ENCODE peak calls at places on chromosomes 5 and 9, in four cellular contexts. One of them, this sample, is unnamed.

GRCh38 chr5:102715405-102715804 is 39.7 kb upstream of the PAM start:
- DNase-seq in AG04450: peak
- DNase-seq in heart left ventricle: no peak
- DNase-seq in spleen: no peak
- DNase-seq in this sample: no peak

GRCh38 chr9:114446036-114446435 is 58.3 kb upstream of the AKNA start:
- DNase-seq in AG04450: no peak
- DNase-seq in heart left ventricle: no peak
- DNase-seq in spleen: no peak
- DNase-seq in this sample: no peak

GRCh38 chr5:73437126-73438047 is 11.2 kb downstream of the FOXD1 start:
- DNase-seq in AG04450: no peak
- DNase-seq in heart left ventricle: no peak
- DNase-seq in spleen: no peak
- DNase-seq in this sample: no peak

GRCh38 chr5:74056789-74057164 is 430.8 kb downstream of the ARHGEF28 start:
- DNase-seq in AG04450: no peak
- DNase-seq in heart left ventricle: no peak
- DNase-seq in spleen: no peak
- DNase-seq in this sample: peak

GRCh38 chr5:51465165-51465564 is 81.9 kb downstream of the ISL1 start:
- DNase-seq in AG04450: no peak
- DNase-seq in heart left ventricle: no peak
- DNase-seq in spleen: no peak
- DNase-seq in this sample: no peak

GRCh38 chr5:97149689-97150088 is 7.3 kb upstream of the LIX1 start:
- DNase-seq in AG04450: no peak
- DNase-seq in heart left ventricle: no peak
- DNase-seq in spleen: no peak
- DNase-seq in this sample: no peak

GRCh38 chr9:87497604-87498045 is at the start of gene DAPK1:
- DNase-seq in AG04450: no peak
- DNase-seq in heart left ventricle: peak
- DNase-seq in spleen: peak
- DNase-seq in this sample: no peak

GRCh38 chr5:133897431-133897830 is 71.0 kb downstream of the C5orf15 start:
- DNase-seq in AG04450: no peak
- DNase-seq in heart left ventricle: no peak
- DNase-seq in spleen: peak
- DNase-seq in this sample: no peak

GRCh38 chr9:93669116-93669957 is 93.0 kb downstream of the PHF2 start:
- DNase-seq in AG04450: no peak
- DNase-seq in heart left ventricle: peak
- DNase-seq in spleen: peak
- DNase-seq in this sample: no peak

GRCh38 chr5:14580037-14581034 is 1.3 kb upstream of the OTULINL start:
- DNase-seq in AG04450: no peak
- DNase-seq in heart left ventricle: no peak
- DNase-seq in spleen: no peak
- DNase-seq in this sample: no peak

GRCh38 chr5:172953776-172954189 is 5.4 kb upstream of the RPL26L1 start:
- DNase-seq in AG04450: peak
- DNase-seq in heart left ventricle: no peak
- DNase-seq in spleen: no peak
- DNase-seq in this sample: no peak

DNA sequence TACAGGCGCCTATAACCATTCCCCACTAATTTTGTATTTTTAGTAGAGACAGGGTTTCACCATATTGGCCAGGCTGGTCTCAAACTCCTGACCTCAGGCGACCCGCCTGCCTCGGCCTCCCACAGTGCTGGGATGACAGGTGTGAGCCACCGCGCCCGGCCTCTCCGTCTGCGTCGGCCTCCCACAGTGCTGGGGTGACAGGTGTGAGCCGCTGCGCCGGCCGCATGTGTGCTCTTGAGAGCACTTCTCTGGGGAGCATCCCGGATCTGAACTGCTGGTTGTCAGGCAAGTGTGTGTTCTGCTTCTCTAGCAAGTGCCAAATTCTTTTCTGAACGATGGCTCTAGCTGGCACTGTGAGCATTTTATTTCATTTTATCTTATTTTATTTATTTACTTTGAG is 3.7 kb upstream of the ENTPD2 start:
- DNase-seq in AG04450: no peak
- DNase-seq in heart left ventricle: no peak
- DNase-seq in spleen: no peak
- DNase-seq in this sample: no peak
- H3K27ac ChIP-seq in AG04450: no peak
- H3K27ac ChIP-seq in heart left ventricle: no peak
- H3K27ac ChIP-seq in spleen: no peak
- H3K27ac ChIP-seq in this sample: no peak

DNA sequence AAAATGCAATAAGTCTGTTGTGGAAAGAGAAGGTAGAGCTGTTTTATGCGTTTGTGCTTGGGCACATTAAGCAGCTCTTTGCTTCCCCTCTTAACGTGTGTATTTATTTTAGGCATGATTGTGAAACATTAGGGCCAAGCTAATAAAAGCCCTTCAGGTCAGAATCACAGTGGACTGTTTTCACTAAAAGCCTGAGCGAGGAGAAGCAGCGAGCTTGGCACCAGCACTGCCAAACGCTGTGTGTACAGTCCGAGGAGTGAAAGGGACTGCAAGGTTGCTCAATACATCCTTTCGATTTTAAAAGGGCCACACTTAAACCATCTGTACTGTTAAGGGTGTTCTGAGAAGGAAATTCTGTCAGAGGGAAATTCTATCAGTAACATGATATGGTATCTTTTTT is 107.2 kb upstream of the CKMT2 start:
- DNase-seq in AG04450: no peak
- DNase-seq in heart left ventricle: no peak
- DNase-seq in spleen: no peak
- DNase-seq in this sample: no peak
- H3K4me3 ChIP-seq in AG04450: no peak
- H3K4me3 ChIP-seq in heart left ventricle: no peak
- H3K4me3 ChIP-seq in spleen: no peak
- H3K4me3 ChIP-seq in this sample: no peak

GRCh38 chr5:143248391-143248790 is 155.1 kb downstream of the NR3C1 start:
- DNase-seq in AG04450: no peak
- DNase-seq in heart left ventricle: no peak
- DNase-seq in spleen: no peak
- DNase-seq in this sample: no peak

GRCh38 chr5:143248822-143249579 is 154.5 kb downstream of the NR3C1 start:
- DNase-seq in AG04450: no peak
- DNase-seq in heart left ventricle: no peak
- DNase-seq in spleen: no peak
- DNase-seq in this sample: no peak

GRCh38 chr5:143251175-143251574 is 152.3 kb downstream of the NR3C1 start:
- DNase-seq in AG04450: no peak
- DNase-seq in heart left ventricle: no peak
- DNase-seq in spleen: no peak
- DNase-seq in this sample: no peak

GRCh38 chr5:143251946-143252345 is 151.5 kb downstream of the NR3C1 start:
- DNase-seq in AG04450: no peak
- DNase-seq in heart left ventricle: no peak
- DNase-seq in spleen: no peak
- DNase-seq in this sample: no peak

DNA sequence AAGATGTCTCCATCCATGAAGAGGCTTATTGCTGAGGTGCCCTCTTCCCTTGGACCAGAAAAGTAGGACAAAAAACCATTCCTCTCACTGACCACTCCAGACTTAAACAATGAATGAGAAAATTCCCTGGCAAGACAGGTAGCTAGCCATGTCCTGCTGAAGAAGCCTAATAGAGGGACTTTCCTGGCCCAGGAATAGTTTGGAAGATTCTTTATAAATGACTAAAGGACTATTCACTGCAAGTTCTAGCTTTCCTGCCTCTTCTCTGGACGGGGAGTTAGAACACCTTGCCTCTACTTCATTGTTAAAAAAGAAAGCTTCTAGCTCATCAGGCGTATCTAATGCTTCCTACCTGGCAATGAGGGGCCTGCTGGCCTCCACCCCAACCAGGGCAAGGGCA is 153.6 kb downstream of the NR3C1 start:
- DNase-seq in AG04450: no peak
- DNase-seq in heart left ventricle: no peak
- DNase-seq in spleen: no peak
- DNase-seq in this sample: no peak
- H3K27ac ChIP-seq in AG04450: peak
- H3K27ac ChIP-seq in heart left ventricle: no peak
- H3K27ac ChIP-seq in spleen: no peak
- H3K27ac ChIP-seq in this sample: no peak

GRCh38 chr9:90142580-90142979 is 500.0 kb downstream of the DIRAS2 start:
- DNase-seq in AG04450: no peak
- DNase-seq in heart left ventricle: no peak
- DNase-seq in spleen: no peak
- DNase-seq in this sample: peak
- H3K4me3 ChIP-seq in AG04450: no peak
- H3K4me3 ChIP-seq in heart left ventricle: no peak
- H3K4me3 ChIP-seq in spleen: no peak
- H3K4me3 ChIP-seq in this sample: no peak

GRCh38 chr9:128684065-128684324 is 5.0 kb upstream of the SET start:
- DNase-seq in AG04450: no peak
- DNase-seq in heart left ventricle: no peak
- DNase-seq in spleen: no peak
- DNase-seq in this sample: no peak

GRCh38 chr9:128685636-128686489 is 3.2 kb upstream of the SET start:
- DNase-seq in AG04450: no peak
- DNase-seq in heart left ventricle: peak
- DNase-seq in spleen: peak
- DNase-seq in this sample: peak

GRCh38 chr9:128683340-128684064 is 5.5 kb upstream of the SET start:
- DNase-seq in AG04450: no peak
- DNase-seq in heart left ventricle: peak
- DNase-seq in spleen: peak
- DNase-seq in this sample: peak

GRCh38 chr9:128684325-128685021 is 4.5 kb upstream of the SET start:
- DNase-seq in AG04450: no peak
- DNase-seq in heart left ventricle: peak
- DNase-seq in spleen: peak
- DNase-seq in this sample: peak

DNA sequence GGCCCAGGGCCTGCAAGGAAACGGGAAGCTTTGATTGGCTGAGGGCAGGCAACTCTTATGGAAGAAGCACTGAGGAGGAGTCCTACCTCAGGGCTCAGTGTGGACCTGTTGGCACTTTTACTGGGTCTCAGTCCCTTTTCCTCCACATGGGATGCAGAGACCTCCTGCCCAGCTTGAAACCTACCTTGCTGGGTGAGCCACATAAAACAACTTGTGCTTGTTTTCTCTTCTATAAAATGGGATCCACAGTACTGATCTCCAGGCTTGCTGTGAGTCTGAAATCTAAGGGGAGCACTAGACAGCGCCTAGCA is 4.0 kb upstream of the SET start:
- DNase-seq in AG04450: no peak
- DNase-seq in heart left ventricle: no peak
- DNase-seq in spleen: no peak
- DNase-seq in this sample: peak
- H3K27ac ChIP-seq in AG04450: peak
- H3K27ac ChIP-seq in heart left ventricle: peak
- H3K27ac ChIP-seq in spleen: peak
- H3K27ac ChIP-seq in this sample: peak

GRCh38 chr9:133238851-133239532 is 29.9 kb upstream of the OBP2B start:
- DNase-seq in AG04450: no peak
- DNase-seq in heart left ventricle: peak
- DNase-seq in spleen: peak
- DNase-seq in this sample: peak
- H3K4me3 ChIP-seq in AG04450: no peak
- H3K4me3 ChIP-seq in heart left ventricle: peak
- H3K4me3 ChIP-seq in spleen: peak
- H3K4me3 ChIP-seq in this sample: no peak